ENCODE peak calls at places on chromosome 19, in six cellular contexts. O, X, F, Z, D and Y are unnamed samples.

GRCh38 chr19:52889076-52889475 is 8.4 kb downstream of the ZNF320 start:
- DNase-seq in O (no peak), X (no peak), F (no peak), Z (no peak), D (no peak), Y (no peak)

GRCh38 chr19:55447421-55448174 is 4.5 kb upstream of the SHISA7 start:
- DNase-seq in O (no peak), X (no peak), F (no peak), Z (no peak), D (no peak), Y (no peak)

GRCh38 chr19:55070755-55071502 is 4.7 kb upstream of the EPS8L1 start:
- DNase-seq in O (no peak), X (no peak), F (no peak), Z (peak; percentile 42), D (peak; percentile 85), Y (no peak)

GRCh38 chr19:55392820-55393219 is 7.1 kb downstream of the RPL28 start:
- DNase-seq in O (no peak), X (no peak), F (no peak), Z (no peak), D (no peak), Y (no peak)

GRCh38 chr19:10503002-10503789 is at the start of gene KEAP1:
- DNase-seq in O (no peak), X (peak; percentile 45), F (peak; percentile 41), Z (peak; percentile 85), D (peak; percentile 64), Y (peak; percentile 76)

GRCh38 chr19:54478677-54479266 is 5.7 kb upstream of the CDC42EP5 start:
- DNase-seq in O (no peak), X (no peak), F (peak; percentile 58), Z (no peak), D (peak; percentile 62), Y (no peak)

GRCh38 chr19:42601811-42602443 is 7.2 kb upstream of the CEACAM8 start:
- DNase-seq in O (no peak), X (no peak), F (peak; percentile 22), Z (peak; percentile 39), D (no peak), Y (no peak)

GRCh38 chr19:20334760-20335159 is 167.7 kb downstream of the ZNF486 start:
- DNase-seq in O (no peak), X (no peak), F (no peak), Z (no peak), D (no peak), Y (no peak)

GRCh38 chr19:3509566-3509989 is 3.5 kb downstream of the FZR1 start:
- DNase-seq in O (no peak), X (no peak), F (no peak), Z (no peak), D (no peak), Y (no peak)

GRCh38 chr19:11792942-11793341 is 5.4 kb upstream of the ZNF491 start:
- DNase-seq in O (no peak), X (no peak), F (no peak), Z (no peak), D (no peak), Y (no peak)

GRCh38 chr19:11797491-11797890 is 832 bp upstream of the ZNF491 start:
- DNase-seq in O (peak; percentile 40), X (peak; percentile 83), F (peak; percentile 76), Z (peak; percentile 79), D (peak; percentile 93), Y (peak; percentile 78)

GRCh38 chr19:11798391-11799296 is at the start of gene ZNF491:
- DNase-seq in O (peak; percentile 77), X (peak; percentile 92), F (peak; percentile 88), Z (peak; percentile 80), D (peak; percentile 97), Y (peak; percentile 94)
- TF ChIP-seq CTCF in O (no peak), X (peak; percentile 34), F (peak; percentile 61), Z (no peak), D (peak; percentile 39), Y (peak; percentile 58)

GRCh38 chr19:37906868-37907734 is at the start of gene SIPA1L3:
- DNase-seq in O (peak; percentile 89), X (peak; percentile 94), F (peak; percentile 93), Z (peak; percentile 86), D (peak; percentile 98), Y (peak; percentile 97)
- TF ChIP-seq CTCF in O (no peak), X (no peak), F (no peak), Z (no peak), D (no peak), Y (no peak)

DNA sequence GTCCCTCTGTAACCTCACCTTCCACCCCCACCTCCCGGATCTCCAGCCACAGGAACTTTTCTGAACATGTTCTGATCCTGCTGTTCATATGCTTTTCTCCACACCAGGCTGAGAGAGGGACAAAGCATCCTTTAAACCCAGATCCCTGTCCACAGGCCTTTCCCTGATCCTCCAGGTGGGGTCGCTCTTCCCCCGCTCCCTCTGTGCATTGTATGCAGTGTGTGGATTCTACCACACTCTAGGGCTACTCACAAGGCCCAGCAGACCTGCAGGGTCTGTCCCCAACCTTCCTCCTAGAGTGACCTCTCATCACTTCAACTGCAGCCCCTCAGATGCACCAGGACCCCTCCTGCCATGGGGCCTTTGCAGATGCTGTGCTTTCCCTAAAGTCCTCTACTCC is 1200.6 kb downstream of the UQCRFS1 start:
- DNase-seq in O (no peak), X (no peak), F (no peak), Z (peak; percentile 18), D (no peak), Y (no peak)
- TF ChIP-seq CTCF in O (no peak), X (no peak), F (no peak), Z (peak; percentile 62), D (no peak), Y (peak; percentile 18)

GRCh38 chr19:990746-991145 is 6.6 kb downstream of the WDR18 start:
- DNase-seq in O (no peak), X (no peak), F (no peak), Z (no peak), D (no peak), Y (no peak)

GRCh38 chr19:988081-988480 is 3.9 kb downstream of the WDR18 start:
- DNase-seq in O (no peak), X (no peak), F (no peak), Z (no peak), D (no peak), Y (no peak)

GRCh38 chr19:990119-990571 is 6.0 kb downstream of the WDR18 start:
- DNase-seq in O (no peak), X (peak; percentile 7), F (no peak), Z (no peak), D (no peak), Y (no peak)

GRCh38 chr19:988510-988909 is 4.4 kb downstream of the WDR18 start:
- DNase-seq in O (no peak), X (no peak), F (no peak), Z (no peak), D (no peak), Y (no peak)

GRCh38 chr19:989381-990081 is 5.4 kb downstream of the WDR18 start:
- DNase-seq in O (no peak), X (no peak), F (no peak), Z (no peak), D (no peak), Y (no peak)
- TF ChIP-seq CTCF in O (no peak), X (peak; percentile 12), F (peak; percentile 33), Z (peak; percentile 54), D (peak; percentile 6), Y (peak; percentile 40)

GRCh38 chr19:5996598-5997320 is 18.8 kb upstream of the RANBP3 start:
- DNase-seq in O (no peak), X (no peak), F (no peak), Z (no peak), D (no peak), Y (no peak)

GRCh38 chr19:5996102-5996501 is 18.2 kb upstream of the RANBP3 start:
- DNase-seq in O (no peak), X (no peak), F (no peak), Z (peak; percentile 53), D (no peak), Y (no peak)

GRCh38 chr19:5995606-5996005 is 17.7 kb upstream of the RANBP3 start:
- DNase-seq in O (no peak), X (no peak), F (no peak), Z (no peak), D (no peak), Y (no peak)

GRCh38 chr19:5999693-6000092 is 21.8 kb upstream of the RANBP3 start:
- DNase-seq in O (no peak), X (no peak), F (no peak), Z (no peak), D (no peak), Y (no peak)

GRCh38 chr19:5997371-5997770 is 19.4 kb upstream of the RANBP3 start:
- DNase-seq in O (no peak), X (no peak), F (no peak), Z (no peak), D (no peak), Y (no peak)
- TF ChIP-seq CTCF in O (no peak), X (no peak), F (peak; percentile 25), Z (no peak), D (no peak), Y (peak; percentile 39)